ENCODE peak calls at places on chromosomes 16 and 17, in four cellular contexts. B is AG10803, G is brain microvascular endothelial cell, D is fibroblast of pulmonary artery. M is an unnamed sample.

GRCh38 chr17:7208027-7208571 is 11.5 kb downstream of the DLG4 start:
- DNase-seq in G (no peak), D (no peak), B (no peak), M (no peak)

GRCh38 chr16:80935691-80936090 is 71.0 kb downstream of the CMC2 start:
- DNase-seq in B (no peak), G (no peak), D (no peak), M (no peak)

GRCh38 chr16:2737238-2737605 is 15.2 kb upstream of the SRRM2 start:
- DNase-seq in D (no peak), B (no peak), G (no peak), M (no peak)

GRCh38 chr17:45129426-45129939 is 2.8 kb downstream of the PLCD3 start:
- DNase-seq in B (peak; percentile 80), D (no peak), G (no peak), M (no peak)

GRCh38 chr17:37176683-37177082 is 199.1 kb upstream of the C17orf78 start:
- DNase-seq in G (peak; percentile 40), D (peak; percentile 31), B (no peak), M (no peak)

GRCh38 chr16:29729116-29729521 is 16.7 kb downstream of the C16orf54 start:
- DNase-seq in B (peak; percentile 56), G (peak; percentile 31), D (peak; percentile 66), M (peak; percentile 21)

GRCh38 chr16:81632392-81633146 is 146.5 kb upstream of the PLCG2 start:
- DNase-seq in G (peak; percentile 89), D (peak; percentile 20), B (peak; percentile 69), M (no peak)

GRCh38 chr16:88287219-88287618 is 95.5 kb upstream of the ZNF469 start:
- DNase-seq in B (no peak), D (peak; percentile 60), G (no peak), M (no peak)

GRCh38 chr16:12417051-12417818 is 386.5 kb downstream of the CPPED1 start:
- DNase-seq in D (no peak), G (no peak), B (no peak), M (no peak)

GRCh38 chr17:8075574-8076342 is 11.8 kb downstream of the ALOX12B start:
- DNase-seq in D (no peak), G (no peak), B (no peak), M (no peak)

GRCh38 chr16:29745853-29746345 is at the start of gene C16orf54:
- DNase-seq in G (no peak), D (no peak), B (no peak), M (no peak)

GRCh38 chr16:88536510-88536909 is 33.7 kb upstream of the ZC3H18 start:
- DNase-seq in B (no peak), G (no peak), D (no peak), M (no peak)

GRCh38 chr17:36755586-36755985 is 154.2 kb downstream of the MRM1 start:
- DNase-seq in D (peak; percentile 4), B (no peak), G (no peak), M (no peak)

GRCh38 chr17:65434878-65435277 is 126.6 kb downstream of the AXIN2 start:
- DNase-seq in B (no peak), G (no peak), D (no peak), M (no peak)

GRCh38 chr16:86809458-86809955 is 231.2 kb downstream of the FOXL1 start:
- DNase-seq in D (peak; percentile 41), G (peak; percentile 89), B (peak; percentile 72), M (no peak)

GRCh38 chr17:58310511-58311428 is 17.8 kb downstream of the TSPOAP1 start:
- DNase-seq in G (no peak), D (no peak), B (no peak), M (no peak)

GRCh38 chr17:58308173-58308984 is 20.2 kb downstream of the TSPOAP1 start:
- DNase-seq in G (no peak), B (no peak), D (no peak), M (no peak)

GRCh38 chr16:55225972-55226542 is 97.9 kb upstream of the IRX6 start:
- DNase-seq in D (no peak), B (no peak), G (no peak), M (no peak)

GRCh38 chr16:85176541-85177447 is 64.5 kb upstream of the CIBAR2 start:
- DNase-seq in B (no peak), D (no peak), G (no peak), M (no peak)

GRCh38 chr17:64504769-64505319 is 1.2 kb downstream of the DDX5 start:
- DNase-seq in B (peak; percentile 56), G (peak; percentile 43), D (peak; percentile 76), M (no peak)

GRCh38 chr17:58330544-58330996 is 2.0 kb upstream of the TSPOAP1 start:
- DNase-seq in B (no peak), G (no peak), D (no peak), M (no peak)

GRCh38 chr16:68790130-68790761 is 53.1 kb upstream of the TANGO6 start:
- DNase-seq in G (peak; percentile 82), B (peak; percentile 84), D (peak; percentile 82), M (no peak)

GRCh38 chr17:81895400-81895799 is 3.9 kb downstream of the ANAPC11 start:
- DNase-seq in B (no peak), D (no peak), G (no peak), M (no peak)

GRCh38 chr17:28570716-28571254 is 539 bp downstream of the PIGS start:
- DNase-seq in D (no peak), G (no peak), B (no peak), M (no peak)

GRCh38 chr17:19753661-19754463 is 5.8 kb upstream of the ALDH3A1 start:
- DNase-seq in B (peak; percentile 31), D (no peak), G (no peak), M (no peak)

GRCh38 chr16:84854759-84855158 is 35.0 kb downstream of the CRISPLD2 start:
- DNase-seq in B (peak; percentile 11), D (peak; percentile 38), G (peak; percentile 41), M (no peak)

GRCh38 chr17:2084129-2084765 is 29.3 kb downstream of the HIC1 start:
- DNase-seq in B (peak; percentile 81), D (peak; percentile 45), G (peak; percentile 54), M (peak; percentile 59)

GRCh38 chr16:31876955-31877828 is 3.6 kb downstream of the ZNF267 start:
- DNase-seq in D (peak; percentile 90), B (peak; percentile 79), G (peak; percentile 86), M (peak; percentile 52)

GRCh38 chr16:54846761-54847160 is 83.9 kb upstream of the IRX5 start:
- DNase-seq in G (no peak), D (no peak), B (no peak), M (no peak)

GRCh38 chr17:28499684-28500357 is 6.3 kb upstream of the FOXN1 start:
- DNase-seq in B (no peak), G (no peak), D (no peak), M (no peak)

GRCh38 chr16:54783226-54783625 is 147.4 kb upstream of the IRX5 start:
- DNase-seq in D (no peak), B (no peak), G (no peak), M (no peak)

GRCh38 chr17:79201536-79202227 is 127.1 kb downstream of the ENGASE start:
- DNase-seq in B (peak; percentile 41), G (peak; percentile 23), D (no peak), M (no peak)

GRCh38 chr17:19290047-19290705 is 53.0 kb downstream of the EPN2 start:
- DNase-seq in B (no peak), D (no peak), G (no peak), M (no peak)

GRCh38 chr17:81986606-81987005 is 9.2 kb downstream of the ASPSCR1 start:
- DNase-seq in D (no peak), G (no peak), B (no peak), M (no peak)

GRCh38 chr17:82871056-82871775 is 31.4 kb upstream of the ZNF750 start:
- DNase-seq in D (no peak), G (no peak), B (no peak), M (no peak)

DNA sequence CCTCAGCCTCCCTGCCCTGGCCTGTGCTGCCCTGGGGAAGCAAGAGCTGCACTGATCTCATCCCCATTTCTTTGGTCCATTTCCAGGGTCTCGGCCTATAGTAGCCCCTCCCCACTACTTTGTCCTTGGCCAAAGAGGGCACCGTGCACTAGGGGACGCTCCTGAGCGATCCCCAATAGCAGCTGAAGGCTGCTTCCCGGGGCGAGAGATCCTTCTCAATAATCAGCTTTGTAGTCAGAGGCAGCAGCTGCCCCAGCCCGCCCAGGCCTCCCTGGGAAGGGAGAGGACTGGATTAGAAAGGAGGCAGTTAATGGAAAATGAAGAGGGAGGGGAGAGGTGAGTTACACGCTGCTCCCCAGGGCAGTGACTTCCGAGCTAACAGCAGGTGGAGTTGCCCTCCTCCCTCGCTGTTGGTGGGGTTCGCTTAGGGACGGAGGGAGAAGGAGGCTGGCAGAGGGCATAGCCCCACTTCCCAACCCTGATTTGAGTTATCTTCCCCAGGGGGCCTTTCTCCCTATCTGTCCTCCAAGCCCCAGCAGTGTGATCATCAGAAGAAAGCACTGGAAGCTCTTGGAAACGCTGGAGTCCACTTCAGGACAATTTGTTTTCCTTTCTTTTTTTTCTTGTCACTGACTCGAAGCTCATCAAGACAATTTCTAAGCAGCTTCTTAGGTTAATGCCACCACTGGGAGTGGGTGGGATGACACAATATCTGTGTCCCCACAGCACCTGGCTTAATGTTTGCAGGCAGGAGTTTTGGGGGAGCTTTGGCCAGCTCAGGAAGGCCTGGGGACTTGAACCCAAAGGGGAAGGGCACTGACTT is 2.6 kb downstream of the MXRA7 start:
- DNase-seq in G (no peak), D (no peak), B (no peak), M (no peak)
- TF ChIP-seq CTCF in G (peak; percentile 61), D (peak; percentile 44), B (peak; percentile 28), M (peak; percentile 28)

GRCh38 chr16:26019406-26019805 is 327.6 kb downstream of the HS3ST4 start:
- DNase-seq in D (no peak), B (no peak), G (no peak), M (no peak)
- H3K4me3 ChIP-seq in D (no peak overlapping the region), B (no peak overlapping the region), G (no peak overlapping the region), M (no peak overlapping the region)

GRCh38 chr17:49437696-49438438 is 23.2 kb upstream of the PHB1 start:
- DNase-seq in B (no peak), D (no peak), G (no peak), M (no peak)

GRCh38 chr17:49439305-49439672 is 24.6 kb upstream of the PHB1 start:
- DNase-seq in D (no peak), B (no peak), G (no peak), M (no peak)

GRCh38 chr17:49439673-49440571 is 25.2 kb upstream of the PHB1 start:
- DNase-seq in B (peak; percentile 10), D (no peak), G (no peak), M (no peak)

GRCh38 chr17:49438439-49438861 is 23.8 kb upstream of the PHB1 start:
- DNase-seq in D (no peak), B (no peak), G (no peak), M (no peak)

GRCh38 chr17:49438885-49439284 is 24.2 kb upstream of the PHB1 start:
- DNase-seq in D (no peak), G (no peak), B (no peak), M (no peak)
- TF ChIP-seq CTCF in D (no peak), G (peak; percentile 15), B (no peak), M (no peak)

GRCh38 chr16:56977256-56977655 is 12.1 kb upstream of the NLRC5 start:
- DNase-seq in D (no peak), G (no peak), B (no peak), M (no peak)
- H3K4me3 ChIP-seq in D (no peak overlapping the region), G (no peak overlapping the region), B (no peak overlapping the region), M (no peak overlapping the region)

DNA sequence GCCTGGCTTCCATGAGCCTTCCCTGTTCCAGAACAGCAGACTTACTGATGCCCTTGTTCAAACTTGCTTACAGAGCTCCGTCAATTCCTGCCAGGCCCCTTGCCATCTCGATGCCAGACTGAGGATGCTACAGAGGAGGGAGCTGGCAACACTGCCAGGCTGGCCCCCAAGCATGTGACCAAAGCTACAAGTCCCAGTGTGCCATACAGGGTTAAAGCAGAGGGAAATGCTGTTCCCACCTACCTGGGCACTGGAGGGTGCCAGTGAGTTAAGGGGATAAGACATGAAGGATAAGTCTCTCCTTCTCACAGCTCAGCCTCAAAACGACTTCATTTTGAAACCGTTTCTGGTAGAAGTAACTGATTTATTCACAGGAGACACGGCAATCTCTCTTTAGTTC is 33.5 kb upstream of the SREBF1 start:
- DNase-seq in G (no peak), B (no peak), D (no peak), M (no peak)
- TF ChIP-seq CTCF in G (no peak), B (no peak), D (no peak), M (no peak)

M was measured in HFF-Myc.